ENCODE peak calls at places on chromosomes 6 and 20, in four cellular contexts. B is ascending aorta; E is testis; S is CD8-positive, alpha-beta T cell. T is an unnamed sample.

GRCh38 chr6:90677440-90677839 is 90.6 kb upstream of the MAP3K7 start:
- DNase-seq in S (no peak), B (no peak), E (no peak), T (no peak)

GRCh38 chr6:81609736-81610135 is 142.7 kb downstream of the TENT5A start:
- DNase-seq in E (no peak), S (no peak), B (no peak), T (no peak)

GRCh38 chr20:32251470-32251869 is 26.0 kb upstream of the KIF3B start:
- DNase-seq in E (no peak), B (no peak), S (no peak), T (no peak)

GRCh38 chr6:7841781-7842468 is 68.7 kb downstream of the TXNDC5 start:
- DNase-seq in E (no peak), S (no peak), B (no peak), T (no peak)

GRCh38 chr6:52330470-52330869 is 31.5 kb upstream of the PAQR8 start:
- DNase-seq in S (no peak), E (no peak), B (no peak), T (peak; percentile 51)

GRCh38 chr6:5151955-5152401 is 66.8 kb downstream of the PPP1R3G start:
- DNase-seq in B (no peak), E (no peak), S (no peak), T (no peak)

GRCh38 chr6:134363323-134364039 is 45.6 kb upstream of the SGK1 start:
- DNase-seq in E (no peak), S (no peak), B (no peak), T (no peak)

GRCh38 chr20:23657202-23657601 is 19.4 kb upstream of the CST3 start:
- DNase-seq in E (no peak), B (no peak), S (no peak), T (no peak)

GRCh38 chr6:38164131-38164481 is 344.6 kb downstream of the ZFAND3 start:
- DNase-seq in B (no peak), E (no peak), S (no peak), T (no peak)

GRCh38 chr6:111382476-111383294 is 100.3 kb downstream of the REV3L start:
- DNase-seq in E (no peak), S (no peak), B (no peak), T (peak; percentile 36)

GRCh38 chr6:156752666-156753301 is 24.4 kb upstream of the ARID1B start:
- DNase-seq in S (no peak), E (peak; percentile 57), B (no peak), T (no peak)

GRCh38 chr6:89895273-89895874 is 1.1 kb downstream of the GJA10 start:
- DNase-seq in B (no peak), S (no peak), E (peak; percentile 37), T (no peak)

GRCh38 chr20:6045566-6045965 is 8.3 kb downstream of the LRRN4 start:
- DNase-seq in B (no peak), S (no peak), E (no peak), T (no peak)

GRCh38 chr20:54407446-54407845 is 67.9 kb upstream of the DOK5 start:
- DNase-seq in E (no peak), B (no peak), S (no peak), T (no peak)

GRCh38 chr20:19991826-19992225 is 25.3 kb upstream of the NAA20 start:
- DNase-seq in E (no peak), S (no peak), B (no peak), T (no peak)

GRCh38 chr20:47778398-47779354 is 6.6 kb downstream of the SULF2 start:
- DNase-seq in S (no peak), E (no peak), B (no peak), T (no peak)

GRCh38 chr20:3224681-3225421 is 14.1 kb downstream of the SLC4A11 start:
- DNase-seq in E (no peak), S (no peak), B (no peak), T (no peak)

GRCh38 chr6:255418-256090 is 36.7 kb upstream of the DUSP22 start:
- DNase-seq in E (no peak), S (no peak), B (no peak), T (no peak)

GRCh38 chr6:18262812-18263560 is 1.3 kb downstream of the DEK start:
- DNase-seq in S (no peak), E (no peak), B (no peak), T (no peak)

GRCh38 chr6:6418421-6418820 is 98.0 kb upstream of the F13A1 start:
- DNase-seq in B (no peak), S (no peak), E (no peak), T (no peak)

GRCh38 chr6:112651239-112651638 is 304.1 kb downstream of the RFPL4B start:
- DNase-seq in E (peak; percentile 33), B (no peak), S (no peak), T (no peak)

GRCh38 chr6:75418233-75418632 is 75.4 kb downstream of the FILIP1 start:
- DNase-seq in S (no peak), B (no peak), E (no peak), T (no peak)

GRCh38 chr6:66065313-66065712 is 358.3 kb upstream of the EYS start:
- DNase-seq in B (no peak), S (no peak), E (no peak), T (no peak)

GRCh38 chr6:29887330-29887818 is 55.0 kb upstream of the HLA-A start:
- DNase-seq in E (peak; percentile 19), B (no peak), S (peak; percentile 9), T (no peak)

GRCh38 chr6:82365011-82365751 is 1.6 kb downstream of the TPBG start:
- DNase-seq in S (no peak), B (no peak), E (peak; percentile 29), T (peak; percentile 37)

GRCh38 chr20:44464514-44464913 is 11.2 kb upstream of the TTPAL start:
- DNase-seq in S (no peak), E (no peak), B (no peak), T (no peak)

GRCh38 chr20:44460795-44461141 is 14.9 kb upstream of the TTPAL start:
- DNase-seq in E (peak; percentile 51), S (no peak), B (no peak), T (no peak)

GRCh38 chr20:44463466-44463865 is 12.2 kb upstream of the TTPAL start:
- DNase-seq in E (no peak), S (no peak), B (no peak), T (no peak)

GRCh38 chr20:44461142-44461802 is 14.4 kb upstream of the TTPAL start:
- DNase-seq in B (no peak), E (no peak), S (no peak), T (no peak)

GRCh38 chr20:44461803-44462174 is 13.9 kb upstream of the TTPAL start:
- DNase-seq in E (no peak), S (no peak), B (no peak), T (no peak)
- H3K4me1 ChIP-seq in E (peaks cover 10% of the 10 kb centered on the region), S (no peaks in the 10 kb centered on the region), B (no peaks in the 10 kb centered on the region), T (no peaks in the 10 kb centered on the region)

DNA sequence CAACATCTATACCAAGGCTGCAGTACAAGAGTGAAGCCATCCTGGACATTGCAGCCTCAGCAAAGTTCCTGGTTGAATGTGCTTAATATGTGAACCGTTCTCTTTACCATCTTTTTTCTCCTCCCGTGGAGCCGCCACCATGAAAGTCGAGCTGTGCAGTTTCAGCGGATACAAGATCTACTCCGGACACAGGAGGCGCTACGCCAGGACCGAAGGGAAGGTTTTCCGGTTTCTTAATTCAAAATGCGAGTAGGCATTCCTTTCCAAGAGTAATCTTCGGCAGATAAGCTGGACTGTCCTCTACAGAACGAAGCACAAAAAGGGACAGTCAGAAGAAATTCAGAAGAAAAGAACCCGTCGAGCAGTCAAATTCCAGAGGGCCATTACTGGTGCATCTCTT is 8.4 kb upstream of the LINC00237 start:
- DNase-seq in S (no peak), B (no peak), E (no peak), T (no peak)
- TF ChIP-seq CTCF in S (no peak), B (no peak), E (no peak), T (no peak)

DNA sequence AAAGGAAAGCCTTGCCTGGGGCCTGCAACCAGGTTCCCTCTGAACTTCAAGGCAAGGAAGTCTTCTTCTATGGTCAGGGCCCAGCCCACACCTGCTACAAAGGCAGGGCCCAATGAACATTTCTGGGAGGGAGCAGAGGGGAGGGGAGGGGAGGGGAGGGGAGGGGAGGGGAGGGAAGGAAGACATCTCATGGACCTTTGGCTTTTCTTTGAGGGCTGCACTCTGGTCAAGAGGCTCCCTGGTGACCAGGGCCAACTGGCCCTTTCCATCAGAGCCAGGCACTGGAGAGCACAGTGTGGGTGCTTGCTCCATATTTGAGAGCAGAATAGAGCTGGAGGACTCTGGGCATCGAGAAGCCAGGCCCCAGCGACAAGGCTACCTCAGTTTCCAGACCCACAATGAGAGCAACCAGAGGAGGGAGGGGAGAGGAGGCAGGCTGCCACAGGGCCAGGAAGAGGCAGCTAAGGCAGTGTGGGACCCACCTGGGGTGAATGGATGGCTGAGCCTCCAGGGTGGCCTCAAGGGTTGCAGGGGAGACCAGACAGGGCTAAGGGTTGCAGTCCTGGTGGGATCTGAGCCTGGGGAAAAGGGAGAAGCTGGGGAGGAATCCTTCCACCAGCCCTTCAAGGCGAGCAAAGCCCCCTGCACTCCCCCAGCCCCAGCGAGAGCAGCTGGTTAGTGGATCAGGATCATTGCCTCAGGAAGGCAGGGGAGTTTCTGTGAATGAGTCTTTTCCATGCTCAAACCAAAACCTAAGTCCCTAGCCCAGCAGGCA is 84.8 kb downstream of the MRPL14 start:
- DNase-seq in B (no peak), S (no peak), E (no peak), T (no peak)
- H3K4me1 ChIP-seq in B (peaks cover 3% of the 10 kb centered on the region), S (no peaks in the 10 kb centered on the region), E (peaks cover 7% of the 10 kb centered on the region), T (peaks cover 9% of the 10 kb centered on the region)

GRCh38 chr6:3071568-3071967 is 3.3 kb downstream of the RIPK1 start:
- DNase-seq in B (no peak), E (no peak), S (no peak), T (no peak)

GRCh38 chr6:3075522-3076113 is 7.3 kb downstream of the RIPK1 start:
- DNase-seq in E (no peak), B (no peak), S (no peak), T (no peak)

GRCh38 chr6:3076320-3076719 is 8.0 kb downstream of the RIPK1 start:
- DNase-seq in S (no peak), B (no peak), E (no peak), T (no peak)

GRCh38 chr6:3072798-3073197 is 4.5 kb downstream of the RIPK1 start:
- DNase-seq in S (no peak), E (no peak), B (no peak), T (no peak)

GRCh38 chr6:3073382-3073781 is 5.1 kb downstream of the RIPK1 start:
- DNase-seq in E (no peak), B (no peak), S (no peak), T (no peak)
- TF ChIP-seq CTCF in E (no peak), B (no peak), S (no peak), T (no peak)

T was measured in left lung.